ENCODE peak calls at places on chromosome 6, in ten cellular contexts. One of them, this sample, is unnamed.

GRCh38 chr6:31620586-31621319 is at the start of gene PRRC2A:
- DNase-seq in HCT116: peak
- DNase-seq in SK-N-SH: peak
- DNase-seq in A549: no peak
- DNase-seq in WTC11: peak
- DNase-seq in H1: peak
- DNase-seq in NB4: peak
- DNase-seq in GM12878: no peak
- DNase-seq in K562: peak
- DNase-seq in HepG2: no peak
- DNase-seq in this sample: no peak

GRCh38 chr6:131979515-131980337 is 28.6 kb upstream of the CCN2 start:
- DNase-seq in HCT116: no peak
- DNase-seq in SK-N-SH: no peak
- DNase-seq in A549: no peak
- DNase-seq in WTC11: no peak
- DNase-seq in H1: no peak
- DNase-seq in NB4: no peak
- DNase-seq in GM12878: no peak
- DNase-seq in K562: no peak
- DNase-seq in HepG2: no peak
- DNase-seq in this sample: peak

GRCh38 chr6:56677559-56677958 is 34.9 kb upstream of the DST start:
- DNase-seq in HCT116: no peak
- DNase-seq in SK-N-SH: no peak
- DNase-seq in A549: no peak
- DNase-seq in WTC11: no peak
- DNase-seq in H1: no peak
- DNase-seq in NB4: no peak
- DNase-seq in GM12878: no peak
- DNase-seq in K562: no peak
- DNase-seq in HepG2: no peak
- DNase-seq in this sample: no peak

GRCh38 chr6:15073344-15073789 is 172.5 kb upstream of the JARID2 start:
- DNase-seq in HCT116: no peak
- DNase-seq in SK-N-SH: no peak
- DNase-seq in A549: no peak
- DNase-seq in WTC11: no peak
- DNase-seq in H1: no peak
- DNase-seq in NB4: no peak
- DNase-seq in GM12878: peak
- DNase-seq in K562: no peak
- DNase-seq in HepG2: no peak
- DNase-seq in this sample: no peak

GRCh38 chr6:84055646-84056045 is 22.1 kb downstream of the MRAP2 start:
- DNase-seq in HCT116: no peak
- DNase-seq in SK-N-SH: no peak
- DNase-seq in A549: no peak
- DNase-seq in WTC11: no peak
- DNase-seq in H1: no peak
- DNase-seq in NB4: no peak
- DNase-seq in GM12878: no peak
- DNase-seq in K562: no peak
- DNase-seq in HepG2: no peak
- DNase-seq in this sample: no peak

GRCh38 chr6:168274046-168274952 is 45.3 kb downstream of the DACT2 start:
- DNase-seq in HCT116: no peak
- DNase-seq in SK-N-SH: no peak
- DNase-seq in A549: peak
- DNase-seq in WTC11: no peak
- DNase-seq in H1: no peak
- DNase-seq in NB4: no peak
- DNase-seq in GM12878: no peak
- DNase-seq in K562: peak
- DNase-seq in HepG2: peak
- DNase-seq in this sample: no peak

GRCh38 chr6:7045331-7045730 is 62.4 kb upstream of the RREB1 start:
- DNase-seq in HCT116: no peak
- DNase-seq in SK-N-SH: no peak
- DNase-seq in A549: no peak
- DNase-seq in WTC11: no peak
- DNase-seq in H1: no peak
- DNase-seq in NB4: no peak
- DNase-seq in GM12878: no peak
- DNase-seq in K562: no peak
- DNase-seq in HepG2: no peak
- DNase-seq in this sample: no peak

GRCh38 chr6:26553264-26553738 is 15.1 kb downstream of the HMGN4 start:
- DNase-seq in HCT116: peak
- DNase-seq in SK-N-SH: peak
- DNase-seq in A549: peak
- DNase-seq in WTC11: peak
- DNase-seq in H1: peak
- DNase-seq in NB4: peak
- DNase-seq in GM12878: no peak
- DNase-seq in K562: peak
- DNase-seq in HepG2: peak
- DNase-seq in this sample: peak

GRCh38 chr6:153063936-153064335 is 61.4 kb upstream of the MTRF1L start:
- DNase-seq in HCT116: no peak
- DNase-seq in SK-N-SH: no peak
- DNase-seq in A549: no peak
- DNase-seq in WTC11: no peak
- DNase-seq in H1: no peak
- DNase-seq in NB4: no peak
- DNase-seq in GM12878: no peak
- DNase-seq in K562: no peak
- DNase-seq in HepG2: no peak
- DNase-seq in this sample: no peak

GRCh38 chr6:168285456-168285855 is 34.1 kb downstream of the DACT2 start:
- DNase-seq in HCT116: no peak
- DNase-seq in SK-N-SH: no peak
- DNase-seq in A549: no peak
- DNase-seq in WTC11: no peak
- DNase-seq in H1: no peak
- DNase-seq in NB4: no peak
- DNase-seq in GM12878: no peak
- DNase-seq in K562: no peak
- DNase-seq in HepG2: no peak
- DNase-seq in this sample: no peak

GRCh38 chr6:1076531-1077453 is 235.1 kb upstream of the FOXQ1 start:
- DNase-seq in HCT116: no peak
- DNase-seq in SK-N-SH: no peak
- DNase-seq in A549: no peak
- DNase-seq in WTC11: no peak
- DNase-seq in H1: no peak
- DNase-seq in NB4: no peak
- DNase-seq in GM12878: no peak
- DNase-seq in K562: no peak
- DNase-seq in HepG2: no peak
- DNase-seq in this sample: no peak

GRCh38 chr6:88013015-88013414 is 34.6 kb upstream of the SPACA1 start:
- DNase-seq in HCT116: no peak
- DNase-seq in SK-N-SH: no peak
- DNase-seq in A549: no peak
- DNase-seq in WTC11: no peak
- DNase-seq in H1: no peak
- DNase-seq in NB4: no peak
- DNase-seq in GM12878: no peak
- DNase-seq in K562: no peak
- DNase-seq in HepG2: no peak
- DNase-seq in this sample: no peak
- TF ChIP-seq MAX in HCT116: no peak
- TF ChIP-seq MAX in SK-N-SH: no peak
- TF ChIP-seq MAX in A549: no peak
- TF ChIP-seq MAX in WTC11: no peak
- TF ChIP-seq MAX in H1: no peak
- TF ChIP-seq MAX in NB4: no peak
- TF ChIP-seq MAX in GM12878: no peak
- TF ChIP-seq MAX in K562: no peak
- TF ChIP-seq MAX in HepG2: no peak
- TF ChIP-seq MAX in this sample: no peak

GRCh38 chr6:106692823-106693216 is 63.4 kb downstream of the QRSL1 start:
- DNase-seq in HCT116: no peak
- DNase-seq in SK-N-SH: no peak
- DNase-seq in A549: no peak
- DNase-seq in WTC11: no peak
- DNase-seq in H1: no peak
- DNase-seq in NB4: no peak
- DNase-seq in GM12878: no peak
- DNase-seq in K562: no peak
- DNase-seq in HepG2: no peak
- DNase-seq in this sample: no peak

GRCh38 chr6:106694343-106694742 is 65.0 kb downstream of the QRSL1 start:
- DNase-seq in HCT116: no peak
- DNase-seq in SK-N-SH: no peak
- DNase-seq in A549: no peak
- DNase-seq in WTC11: no peak
- DNase-seq in H1: no peak
- DNase-seq in NB4: no peak
- DNase-seq in GM12878: no peak
- DNase-seq in K562: no peak
- DNase-seq in HepG2: no peak
- DNase-seq in this sample: no peak

GRCh38 chr6:106693343-106693742 is 64.0 kb downstream of the QRSL1 start:
- DNase-seq in HCT116: no peak
- DNase-seq in SK-N-SH: no peak
- DNase-seq in A549: no peak
- DNase-seq in WTC11: no peak
- DNase-seq in H1: no peak
- DNase-seq in NB4: no peak
- DNase-seq in GM12878: no peak
- DNase-seq in K562: no peak
- DNase-seq in HepG2: no peak
- DNase-seq in this sample: no peak

GRCh38 chr6:106688177-106688951 is 59.0 kb downstream of the QRSL1 start:
- DNase-seq in HCT116: no peak
- DNase-seq in SK-N-SH: no peak
- DNase-seq in A549: peak
- DNase-seq in WTC11: no peak
- DNase-seq in H1: no peak
- DNase-seq in NB4: no peak
- DNase-seq in GM12878: peak
- DNase-seq in K562: no peak
- DNase-seq in HepG2: peak
- DNase-seq in this sample: no peak

DNA sequence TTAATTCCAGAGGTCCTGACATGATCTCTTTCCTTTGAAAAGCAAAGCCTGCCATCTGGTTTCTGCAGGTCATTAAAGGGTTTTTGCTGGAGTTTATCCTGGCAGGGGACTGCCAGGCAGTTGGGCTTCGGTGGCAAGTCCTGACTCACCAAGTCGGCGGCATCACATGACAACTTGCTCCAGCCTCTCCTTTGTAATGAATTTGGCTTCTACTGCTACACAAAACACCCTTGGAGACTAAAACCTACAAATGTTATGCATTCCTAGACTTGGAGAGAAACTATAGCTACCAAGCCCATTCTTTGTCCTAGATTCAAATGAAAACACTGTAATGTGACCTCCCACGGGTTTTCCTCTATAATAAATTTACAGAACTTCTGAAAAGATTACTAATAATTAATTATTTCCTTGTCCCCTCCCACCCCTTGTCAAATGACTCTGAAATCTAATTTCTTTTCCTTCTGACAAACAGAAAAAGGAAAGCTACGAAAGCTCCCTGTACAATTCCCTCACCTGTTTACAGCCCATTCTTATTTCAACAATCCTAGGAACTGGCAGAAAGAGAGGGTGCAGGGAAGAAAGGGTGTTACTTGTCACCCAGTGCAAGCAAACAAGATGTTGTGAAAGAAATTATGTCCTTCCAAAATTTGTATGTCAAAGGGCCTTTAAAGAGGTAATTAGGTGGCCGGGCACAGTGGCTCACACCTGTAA is 62.9 kb downstream of the QRSL1 start:
- DNase-seq in HCT116: no peak
- DNase-seq in SK-N-SH: no peak
- DNase-seq in A549: peak
- DNase-seq in WTC11: peak
- DNase-seq in H1: no peak
- DNase-seq in NB4: no peak
- DNase-seq in GM12878: no peak
- DNase-seq in K562: no peak
- DNase-seq in HepG2: no peak
- DNase-seq in this sample: peak
- TF ChIP-seq MAX in HCT116: no peak
- TF ChIP-seq MAX in SK-N-SH: no peak
- TF ChIP-seq MAX in A549: no peak
- TF ChIP-seq MAX in WTC11: no peak
- TF ChIP-seq MAX in H1: no peak
- TF ChIP-seq MAX in NB4: no peak
- TF ChIP-seq MAX in GM12878: no peak
- TF ChIP-seq MAX in K562: no peak
- TF ChIP-seq MAX in HepG2: no peak
- TF ChIP-seq MAX in this sample: no peak

DNA sequence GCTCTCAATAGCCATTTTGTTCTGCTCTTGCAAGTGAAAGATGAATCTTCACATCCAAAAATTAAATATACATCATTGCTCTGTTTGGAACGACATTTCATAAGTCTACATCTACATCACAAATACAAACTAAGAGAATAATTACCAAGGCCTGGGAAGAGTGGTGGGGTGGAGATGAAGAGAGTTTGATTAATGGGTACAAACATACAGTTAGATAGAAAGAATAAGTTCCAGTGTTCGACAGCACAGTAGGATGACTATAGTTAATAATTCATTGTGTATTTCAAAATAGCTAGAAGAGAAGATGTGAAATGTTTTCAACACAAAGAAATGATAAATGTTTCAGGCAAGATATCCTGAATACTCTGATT is 38.0 kb upstream of the CAP2 start:
- DNase-seq in HCT116: no peak
- DNase-seq in SK-N-SH: no peak
- DNase-seq in A549: no peak
- DNase-seq in WTC11: no peak
- DNase-seq in H1: no peak
- DNase-seq in NB4: no peak
- DNase-seq in GM12878: no peak
- DNase-seq in K562: no peak
- DNase-seq in HepG2: no peak
- DNase-seq in this sample: no peak
- TF ChIP-seq MAX in HCT116: no peak
- TF ChIP-seq MAX in SK-N-SH: no peak
- TF ChIP-seq MAX in A549: no peak
- TF ChIP-seq MAX in WTC11: no peak
- TF ChIP-seq MAX in H1: no peak
- TF ChIP-seq MAX in NB4: no peak
- TF ChIP-seq MAX in GM12878: no peak
- TF ChIP-seq MAX in K562: no peak
- TF ChIP-seq MAX in HepG2: no peak
- TF ChIP-seq MAX in this sample: no peak

DNA sequence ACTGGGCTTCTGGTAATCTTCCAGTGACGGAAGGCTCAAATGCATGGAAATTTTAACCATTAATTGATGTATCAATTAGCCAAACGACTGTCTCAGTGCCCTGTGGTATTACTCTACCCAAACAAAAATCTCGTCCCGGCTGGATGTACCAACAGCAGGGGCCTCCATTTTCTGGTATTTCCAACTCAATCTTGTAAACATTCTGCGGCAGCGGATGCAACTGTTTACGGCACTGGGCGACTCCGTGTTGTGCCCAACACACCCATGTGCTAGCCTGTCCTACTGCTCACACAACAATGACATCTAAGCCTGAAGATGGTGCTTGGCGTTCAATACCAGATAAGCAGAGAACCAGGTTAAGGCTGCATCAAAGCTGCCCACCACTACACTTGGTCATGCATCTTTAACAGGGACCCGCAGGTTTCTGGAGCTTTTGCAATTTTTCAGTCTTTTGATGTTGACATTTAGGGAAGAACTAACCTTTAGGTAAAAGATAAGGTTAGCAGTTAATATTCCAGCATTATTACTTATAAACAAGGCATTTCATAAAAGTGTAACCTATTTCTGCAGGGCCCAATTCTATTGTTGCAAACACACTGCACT is 1.2 kb downstream of the FAXC start:
- DNase-seq in HCT116: no peak
- DNase-seq in SK-N-SH: peak
- DNase-seq in A549: no peak
- DNase-seq in WTC11: no peak
- DNase-seq in H1: no peak
- DNase-seq in NB4: no peak
- DNase-seq in GM12878: no peak
- DNase-seq in K562: no peak
- DNase-seq in HepG2: no peak
- DNase-seq in this sample: no peak
- TF ChIP-seq MAX in HCT116: no peak
- TF ChIP-seq MAX in SK-N-SH: no peak
- TF ChIP-seq MAX in A549: no peak
- TF ChIP-seq MAX in WTC11: no peak
- TF ChIP-seq MAX in H1: no peak
- TF ChIP-seq MAX in NB4: no peak
- TF ChIP-seq MAX in GM12878: no peak
- TF ChIP-seq MAX in K562: no peak
- TF ChIP-seq MAX in HepG2: no peak
- TF ChIP-seq MAX in this sample: no peak

This sample was measured in endothelial cell of umbilical vein.